ENCODE peak calls at places on chromosomes 5 and 9, in seven cellular contexts. One of them, this sample, is unnamed.

GRCh38 chr9:96186601-96187011 is 115.4 kb downstream of the HSD17B3 start:
- DNase-seq in NCI-H2171: no peak
- DNase-seq in RCC 7860: no peak
- DNase-seq in nephron progenitor cell: peak
- DNase-seq in AG20443: no peak
- DNase-seq in dorsolateral prefrontal cortex: no peak
- DNase-seq in NCI-H2029: no peak
- DNase-seq in this sample: peak

GRCh38 chr5:90446961-90447360 is 27.6 kb downstream of the MBLAC2 start:
- DNase-seq in RCC 7860: no peak
- DNase-seq in NCI-H2029: no peak
- DNase-seq in NCI-H2171: no peak
- DNase-seq in AG20443: peak
- DNase-seq in dorsolateral prefrontal cortex: no peak
- DNase-seq in nephron progenitor cell: no peak
- DNase-seq in this sample: no peak

GRCh38 chr9:14887149-14887548 is 23.1 kb downstream of the FREM1 start:
- DNase-seq in NCI-H2171: no peak
- DNase-seq in nephron progenitor cell: no peak
- DNase-seq in AG20443: no peak
- DNase-seq in RCC 7860: no peak
- DNase-seq in dorsolateral prefrontal cortex: no peak
- DNase-seq in NCI-H2029: no peak
- DNase-seq in this sample: no peak

GRCh38 chr5:9596256-9596655 is 33.9 kb downstream of the TAS2R1 start:
- DNase-seq in NCI-H2029: no peak
- DNase-seq in AG20443: peak
- DNase-seq in NCI-H2171: no peak
- DNase-seq in RCC 7860: no peak
- DNase-seq in dorsolateral prefrontal cortex: no peak
- DNase-seq in nephron progenitor cell: no peak
- DNase-seq in this sample: no peak

GRCh38 chr9:117355542-117355941 is 59.3 kb downstream of the ASTN2 start:
- DNase-seq in nephron progenitor cell: no peak
- DNase-seq in NCI-H2029: no peak
- DNase-seq in AG20443: no peak
- DNase-seq in NCI-H2171: no peak
- DNase-seq in dorsolateral prefrontal cortex: no peak
- DNase-seq in RCC 7860: no peak
- DNase-seq in this sample: no peak

GRCh38 chr5:146203872-146204192 is 427 bp downstream of the RBM27 start:
- DNase-seq in AG20443: no peak
- DNase-seq in NCI-H2171: no peak
- DNase-seq in RCC 7860: no peak
- DNase-seq in dorsolateral prefrontal cortex: no peak
- DNase-seq in nephron progenitor cell: no peak
- DNase-seq in NCI-H2029: no peak
- DNase-seq in this sample: no peak

GRCh38 chr9:86706391-86706790 is 240.9 kb downstream of the GAS1 start:
- DNase-seq in AG20443: no peak
- DNase-seq in RCC 7860: no peak
- DNase-seq in NCI-H2029: no peak
- DNase-seq in nephron progenitor cell: no peak
- DNase-seq in dorsolateral prefrontal cortex: no peak
- DNase-seq in NCI-H2171: no peak
- DNase-seq in this sample: no peak

GRCh38 chr5:163261647-163262269 is 175.6 kb upstream of the CCNG1 start:
- DNase-seq in RCC 7860: no peak
- DNase-seq in dorsolateral prefrontal cortex: no peak
- DNase-seq in NCI-H2171: no peak
- DNase-seq in NCI-H2029: no peak
- DNase-seq in nephron progenitor cell: no peak
- DNase-seq in AG20443: no peak
- DNase-seq in this sample: no peak

GRCh38 chr5:173712609-173713176 is 96.2 kb upstream of the BOD1 start:
- DNase-seq in NCI-H2171: no peak
- DNase-seq in dorsolateral prefrontal cortex: no peak
- DNase-seq in NCI-H2029: no peak
- DNase-seq in AG20443: no peak
- DNase-seq in nephron progenitor cell: peak
- DNase-seq in RCC 7860: no peak
- DNase-seq in this sample: no peak

GRCh38 chr9:6793203-6793602 is 35.4 kb downstream of the KDM4C start:
- DNase-seq in dorsolateral prefrontal cortex: no peak
- DNase-seq in AG20443: no peak
- DNase-seq in RCC 7860: no peak
- DNase-seq in nephron progenitor cell: no peak
- DNase-seq in NCI-H2171: no peak
- DNase-seq in NCI-H2029: no peak
- DNase-seq in this sample: no peak

GRCh38 chr9:123375725-123376132 is 19.7 kb downstream of the CRB2 start:
- DNase-seq in AG20443: peak
- DNase-seq in NCI-H2029: no peak
- DNase-seq in NCI-H2171: no peak
- DNase-seq in dorsolateral prefrontal cortex: no peak
- DNase-seq in RCC 7860: peak
- DNase-seq in nephron progenitor cell: peak
- DNase-seq in this sample: no peak

GRCh38 chr9:76322810-76323209 is 71.4 kb downstream of the RFK start:
- DNase-seq in NCI-H2029: no peak
- DNase-seq in NCI-H2171: no peak
- DNase-seq in nephron progenitor cell: no peak
- DNase-seq in dorsolateral prefrontal cortex: no peak
- DNase-seq in RCC 7860: no peak
- DNase-seq in AG20443: no peak
- DNase-seq in this sample: no peak

GRCh38 chr5:38382898-38383297 is 124.5 kb downstream of the EGFLAM start:
- DNase-seq in nephron progenitor cell: peak
- DNase-seq in AG20443: peak
- DNase-seq in RCC 7860: peak
- DNase-seq in NCI-H2171: peak
- DNase-seq in dorsolateral prefrontal cortex: peak
- DNase-seq in NCI-H2029: peak
- DNase-seq in this sample: peak

GRCh38 chr9:137381501-137382443 is 41.2 kb downstream of the EXD3 start:
- DNase-seq in RCC 7860: no peak
- DNase-seq in NCI-H2029: no peak
- DNase-seq in nephron progenitor cell: no peak
- DNase-seq in AG20443: no peak
- DNase-seq in dorsolateral prefrontal cortex: no peak
- DNase-seq in NCI-H2171: no peak
- DNase-seq in this sample: no peak

GRCh38 chr5:179410291-179411160 is 65.3 kb upstream of the ADAMTS2 start:
- DNase-seq in RCC 7860: no peak
- DNase-seq in nephron progenitor cell: no peak
- DNase-seq in NCI-H2171: no peak
- DNase-seq in AG20443: no peak
- DNase-seq in dorsolateral prefrontal cortex: no peak
- DNase-seq in NCI-H2029: no peak
- DNase-seq in this sample: no peak

GRCh38 chr9:79912641-79913040 is 340.9 kb downstream of the TLE4 start:
- DNase-seq in NCI-H2029: no peak
- DNase-seq in AG20443: peak
- DNase-seq in NCI-H2171: no peak
- DNase-seq in RCC 7860: no peak
- DNase-seq in nephron progenitor cell: no peak
- DNase-seq in dorsolateral prefrontal cortex: no peak
- DNase-seq in this sample: no peak

GRCh38 chr9:89669361-89669842 is 64.6 kb downstream of the GADD45G start:
- DNase-seq in AG20443: no peak
- DNase-seq in nephron progenitor cell: no peak
- DNase-seq in NCI-H2171: no peak
- DNase-seq in RCC 7860: no peak
- DNase-seq in NCI-H2029: no peak
- DNase-seq in dorsolateral prefrontal cortex: no peak
- DNase-seq in this sample: no peak

GRCh38 chr9:122797316-122798033 is 2.4 kb upstream of the OR1K1 start:
- DNase-seq in nephron progenitor cell: no peak
- DNase-seq in RCC 7860: no peak
- DNase-seq in NCI-H2171: no peak
- DNase-seq in NCI-H2029: no peak
- DNase-seq in dorsolateral prefrontal cortex: no peak
- DNase-seq in AG20443: no peak
- DNase-seq in this sample: no peak

GRCh38 chr5:137190441-137190840 is 308.7 kb downstream of the SPOCK1 start:
- DNase-seq in dorsolateral prefrontal cortex: no peak
- DNase-seq in RCC 7860: no peak
- DNase-seq in AG20443: peak
- DNase-seq in NCI-H2029: no peak
- DNase-seq in nephron progenitor cell: no peak
- DNase-seq in NCI-H2171: no peak
- DNase-seq in this sample: no peak

GRCh38 chr5:168151041-168151440 is 140.4 kb upstream of the WWC1 start:
- DNase-seq in nephron progenitor cell: no peak
- DNase-seq in RCC 7860: no peak
- DNase-seq in NCI-H2171: no peak
- DNase-seq in NCI-H2029: no peak
- DNase-seq in dorsolateral prefrontal cortex: no peak
- DNase-seq in AG20443: no peak
- DNase-seq in this sample: no peak

GRCh38 chr5:110339399-110339798 is 387.1 kb downstream of the TMEM232 start:
- DNase-seq in nephron progenitor cell: no peak
- DNase-seq in AG20443: no peak
- DNase-seq in NCI-H2029: no peak
- DNase-seq in NCI-H2171: no peak
- DNase-seq in dorsolateral prefrontal cortex: no peak
- DNase-seq in RCC 7860: no peak
- DNase-seq in this sample: no peak

GRCh38 chr5:119928974-119929373 is 299.6 kb downstream of the FAM170A start:
- DNase-seq in AG20443: no peak
- DNase-seq in NCI-H2171: no peak
- DNase-seq in dorsolateral prefrontal cortex: no peak
- DNase-seq in nephron progenitor cell: no peak
- DNase-seq in RCC 7860: no peak
- DNase-seq in NCI-H2029: no peak
- DNase-seq in this sample: no peak

GRCh38 chr5:66671305-66671704 is 75.1 kb downstream of the MAST4 start:
- DNase-seq in NCI-H2171: no peak
- DNase-seq in dorsolateral prefrontal cortex: no peak
- DNase-seq in AG20443: no peak
- DNase-seq in RCC 7860: no peak
- DNase-seq in nephron progenitor cell: no peak
- DNase-seq in NCI-H2029: no peak
- DNase-seq in this sample: no peak

GRCh38 chr9:100774962-100775361 is 197.1 kb downstream of the CAVIN4 start:
- DNase-seq in RCC 7860: no peak
- DNase-seq in AG20443: no peak
- DNase-seq in NCI-H2171: no peak
- DNase-seq in dorsolateral prefrontal cortex: no peak
- DNase-seq in nephron progenitor cell: no peak
- DNase-seq in NCI-H2029: no peak
- DNase-seq in this sample: peak

GRCh38 chr5:123125953-123126352 is 36.9 kb downstream of the PRDM6 start:
- DNase-seq in NCI-H2029: no peak
- DNase-seq in AG20443: peak
- DNase-seq in dorsolateral prefrontal cortex: no peak
- DNase-seq in nephron progenitor cell: no peak
- DNase-seq in RCC 7860: peak
- DNase-seq in NCI-H2171: no peak
- DNase-seq in this sample: no peak

GRCh38 chr5:72110401-72111013 is 3.2 kb downstream of the MAP1B start:
- DNase-seq in nephron progenitor cell: no peak
- DNase-seq in RCC 7860: no peak
- DNase-seq in NCI-H2029: no peak
- DNase-seq in AG20443: peak
- DNase-seq in NCI-H2171: no peak
- DNase-seq in dorsolateral prefrontal cortex: peak
- DNase-seq in this sample: peak

GRCh38 chr5:156706631-156707030 is 143.5 kb upstream of the PPP1R2B start:
- DNase-seq in nephron progenitor cell: no peak
- DNase-seq in NCI-H2171: no peak
- DNase-seq in NCI-H2029: no peak
- DNase-seq in dorsolateral prefrontal cortex: no peak
- DNase-seq in AG20443: no peak
- DNase-seq in RCC 7860: no peak
- DNase-seq in this sample: no peak

GRCh38 chr9:4106744-4107143 is 193.1 kb downstream of the GLIS3 start:
- DNase-seq in RCC 7860: no peak
- DNase-seq in nephron progenitor cell: no peak
- DNase-seq in NCI-H2171: no peak
- DNase-seq in NCI-H2029: no peak
- DNase-seq in AG20443: peak
- DNase-seq in dorsolateral prefrontal cortex: no peak
- DNase-seq in this sample: no peak

GRCh38 chr5:91219803-91220371 is 163.2 kb downstream of the ARRDC3 start:
- DNase-seq in RCC 7860: no peak
- DNase-seq in NCI-H2171: no peak
- DNase-seq in nephron progenitor cell: no peak
- DNase-seq in AG20443: no peak
- DNase-seq in dorsolateral prefrontal cortex: peak
- DNase-seq in NCI-H2029: no peak
- DNase-seq in this sample: peak

GRCh38 chr5:72661405-72661804 is 154.2 kb upstream of the ZNF366 start:
- DNase-seq in dorsolateral prefrontal cortex: no peak
- DNase-seq in NCI-H2029: peak
- DNase-seq in NCI-H2171: no peak
- DNase-seq in AG20443: no peak
- DNase-seq in RCC 7860: peak
- DNase-seq in nephron progenitor cell: no peak
- DNase-seq in this sample: no peak

GRCh38 chr9:131738838-131739191 is 1.1 kb downstream of the RAPGEF1 start:
- DNase-seq in RCC 7860: no peak
- DNase-seq in nephron progenitor cell: no peak
- DNase-seq in AG20443: no peak
- DNase-seq in dorsolateral prefrontal cortex: no peak
- DNase-seq in NCI-H2171: no peak
- DNase-seq in NCI-H2029: no peak
- DNase-seq in this sample: peak

GRCh38 chr5:154038241-154038603 is 488 bp downstream of the FAM114A2 start:
- DNase-seq in dorsolateral prefrontal cortex: no peak
- DNase-seq in NCI-H2029: no peak
- DNase-seq in AG20443: no peak
- DNase-seq in NCI-H2171: no peak
- DNase-seq in RCC 7860: no peak
- DNase-seq in nephron progenitor cell: no peak
- DNase-seq in this sample: no peak

GRCh38 chr5:56585466-56585865 is 229.9 kb upstream of the MAP3K1 start:
- DNase-seq in NCI-H2171: peak
- DNase-seq in RCC 7860: no peak
- DNase-seq in NCI-H2029: no peak
- DNase-seq in dorsolateral prefrontal cortex: no peak
- DNase-seq in AG20443: peak
- DNase-seq in nephron progenitor cell: no peak
- DNase-seq in this sample: no peak

GRCh38 chr9:104802110-104802509 is 38.2 kb downstream of the NIPSNAP3B start:
- DNase-seq in AG20443: no peak
- DNase-seq in NCI-H2171: no peak
- DNase-seq in NCI-H2029: no peak
- DNase-seq in nephron progenitor cell: no peak
- DNase-seq in RCC 7860: no peak
- DNase-seq in dorsolateral prefrontal cortex: no peak
- DNase-seq in this sample: no peak

This sample was measured in neural progenitor cell.